ENCODE peak calls at places on chromosome 14, in four cellular contexts. One of them, this sample, is unnamed.

GRCh38 chr14:104598461-104599273 is 5.9 kb downstream of the TMEM179 start:
- DNase-seq in WTC11: no peak
- DNase-seq in NB4: no peak
- DNase-seq in HCT116: no peak
- DNase-seq in this sample: no peak

GRCh38 chr14:71692496-71692895 is 239.7 kb upstream of the RGS6 start:
- DNase-seq in WTC11: no peak
- DNase-seq in NB4: no peak
- DNase-seq in HCT116: no peak
- DNase-seq in this sample: no peak

GRCh38 chr14:100522616-100523021 is 64.6 kb downstream of the BEGAIN start:
- DNase-seq in WTC11: peak
- DNase-seq in NB4: no peak
- DNase-seq in HCT116: no peak
- DNase-seq in this sample: no peak

GRCh38 chr14:101721951-101722661 is 39.4 kb upstream of the PPP2R5C start:
- DNase-seq in WTC11: no peak
- DNase-seq in NB4: peak
- DNase-seq in HCT116: no peak
- DNase-seq in this sample: no peak

GRCh38 chr14:44586910-44587309 is 79.8 kb upstream of the FSCB start:
- DNase-seq in WTC11: no peak
- DNase-seq in NB4: no peak
- DNase-seq in HCT116: no peak
- DNase-seq in this sample: no peak

GRCh38 chr14:20820063-20820904 is 17.6 kb upstream of the RNASE1 start:
- DNase-seq in WTC11: peak
- DNase-seq in NB4: no peak
- DNase-seq in HCT116: no peak
- DNase-seq in this sample: no peak

GRCh38 chr14:104586832-104587620 is 7.5 kb downstream of the C14orf180 start:
- DNase-seq in WTC11: no peak
- DNase-seq in NB4: no peak
- DNase-seq in HCT116: no peak
- DNase-seq in this sample: no peak

GRCh38 chr14:75980856-75981255 is 939 bp downstream of the TGFB3 start:
- DNase-seq in WTC11: no peak
- DNase-seq in NB4: no peak
- DNase-seq in HCT116: no peak
- DNase-seq in this sample: no peak

GRCh38 chr14:64400829-64401459 is 12.8 kb downstream of the MTHFD1 start:
- DNase-seq in WTC11: no peak
- DNase-seq in NB4: no peak
- DNase-seq in HCT116: no peak
- DNase-seq in this sample: no peak

GRCh38 chr14:105180598-105181528 is at the start of gene NUDT14:
- DNase-seq in WTC11: peak
- DNase-seq in NB4: no peak
- DNase-seq in HCT116: peak
- DNase-seq in this sample: peak

GRCh38 chr14:63343878-63344277 is 25.1 kb upstream of the GPHB5 start:
- DNase-seq in WTC11: no peak
- DNase-seq in NB4: no peak
- DNase-seq in HCT116: no peak
- DNase-seq in this sample: no peak

GRCh38 chr14:39957290-39957689 is 525.1 kb upstream of the FBXO33 start:
- DNase-seq in WTC11: no peak
- DNase-seq in NB4: no peak
- DNase-seq in HCT116: no peak
- DNase-seq in this sample: no peak

GRCh38 chr14:39957987-39958386 is 525.8 kb upstream of the FBXO33 start:
- DNase-seq in WTC11: no peak
- DNase-seq in NB4: no peak
- DNase-seq in HCT116: no peak
- DNase-seq in this sample: no peak

DNA sequence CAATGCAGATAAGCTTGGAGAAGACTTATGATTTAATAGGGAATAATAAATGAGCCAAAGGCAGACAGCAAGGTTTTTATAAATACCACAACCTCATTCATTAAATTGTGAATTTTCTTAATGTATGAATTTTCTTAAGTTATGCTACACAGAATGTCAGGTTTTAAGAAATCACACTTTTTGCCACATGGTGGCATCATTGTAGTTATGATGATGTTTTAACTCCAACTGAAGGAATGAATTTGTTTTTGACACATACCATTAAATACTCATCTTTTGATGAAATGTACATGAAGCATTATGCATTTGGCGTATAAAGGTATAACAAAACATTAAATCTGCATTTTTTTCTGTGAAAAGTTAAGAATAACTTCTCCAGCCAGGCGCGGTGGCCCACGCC is 524.1 kb upstream of the FBXO33 start:
- DNase-seq in WTC11: no peak
- DNase-seq in NB4: peak
- DNase-seq in HCT116: peak
- DNase-seq in this sample: no peak
- TF ChIP-seq CTCF in WTC11: no peak
- TF ChIP-seq CTCF in NB4: no peak
- TF ChIP-seq CTCF in HCT116: peak
- TF ChIP-seq CTCF in this sample: peak

GRCh38 chr14:77142289-77142814 is 761 bp upstream of the ZDHHC22 start:
- DNase-seq in WTC11: no peak
- DNase-seq in NB4: no peak
- DNase-seq in HCT116: no peak
- DNase-seq in this sample: no peak

GRCh38 chr14:77139540-77140342 is 1.9 kb downstream of the ZDHHC22 start:
- DNase-seq in WTC11: peak
- DNase-seq in NB4: peak
- DNase-seq in HCT116: peak
- DNase-seq in this sample: peak

GRCh38 chr14:77140343-77140936 is 1.2 kb downstream of the ZDHHC22 start:
- DNase-seq in WTC11: no peak
- DNase-seq in NB4: no peak
- DNase-seq in HCT116: no peak
- DNase-seq in this sample: peak

GRCh38 chr14:77141592-77142288 is at the start of gene ZDHHC22:
- DNase-seq in WTC11: peak
- DNase-seq in NB4: no peak
- DNase-seq in HCT116: no peak
- DNase-seq in this sample: no peak

DNA sequence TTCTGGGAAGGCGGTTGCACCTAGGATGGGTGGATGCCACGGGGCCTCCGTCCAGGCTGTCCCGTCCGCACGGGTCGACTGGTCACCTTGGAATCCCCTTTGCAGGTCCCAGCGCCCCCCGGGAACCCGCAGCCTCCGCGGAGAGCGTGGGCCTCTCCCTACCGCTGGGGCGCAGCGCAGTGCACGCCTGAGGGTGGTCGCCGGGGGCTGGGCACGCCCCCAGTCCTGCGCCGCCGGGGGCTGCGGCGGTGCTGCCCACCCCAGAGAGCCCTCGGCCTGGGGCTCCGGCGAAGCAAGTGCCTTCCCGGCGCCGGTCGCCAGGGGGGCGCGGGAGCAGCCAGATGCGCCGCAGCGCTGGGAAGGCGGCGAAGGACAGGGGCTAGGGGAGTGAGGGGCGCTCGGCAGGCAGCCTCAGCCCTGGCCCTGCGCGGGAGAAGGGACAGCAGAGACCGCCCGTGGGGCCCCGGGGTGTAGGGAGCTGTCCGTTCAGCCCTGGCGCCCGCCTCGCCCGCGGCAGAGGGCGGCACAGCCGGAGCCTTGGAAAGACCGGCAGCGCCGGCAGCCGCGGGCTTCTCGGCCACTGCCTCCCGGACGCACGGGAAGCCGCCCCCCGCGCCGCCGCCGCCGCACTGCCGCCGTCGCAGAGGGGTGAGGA is 527 bp downstream of the ZDHHC22 start:
- DNase-seq in WTC11: peak
- DNase-seq in NB4: no peak
- DNase-seq in HCT116: no peak
- DNase-seq in this sample: peak
- TF ChIP-seq CTCF in WTC11: peak
- TF ChIP-seq CTCF in NB4: no peak
- TF ChIP-seq CTCF in HCT116: peak
- TF ChIP-seq CTCF in this sample: peak

GRCh38 chr14:68936980-68937379 is 42.1 kb downstream of the ACTN1 start:
- DNase-seq in WTC11: no peak
- DNase-seq in NB4: no peak
- DNase-seq in HCT116: no peak
- DNase-seq in this sample: no peak

GRCh38 chr14:68937790-68938514 is 41.1 kb downstream of the ACTN1 start:
- DNase-seq in WTC11: peak
- DNase-seq in NB4: no peak
- DNase-seq in HCT116: no peak
- DNase-seq in this sample: no peak

GRCh38 chr14:68935761-68936209 is 43.3 kb downstream of the ACTN1 start:
- DNase-seq in WTC11: no peak
- DNase-seq in NB4: no peak
- DNase-seq in HCT116: no peak
- DNase-seq in this sample: no peak

GRCh38 chr14:68938515-68939423 is 40.3 kb downstream of the ACTN1 start:
- DNase-seq in WTC11: no peak
- DNase-seq in NB4: no peak
- DNase-seq in HCT116: no peak
- DNase-seq in this sample: no peak

DNA sequence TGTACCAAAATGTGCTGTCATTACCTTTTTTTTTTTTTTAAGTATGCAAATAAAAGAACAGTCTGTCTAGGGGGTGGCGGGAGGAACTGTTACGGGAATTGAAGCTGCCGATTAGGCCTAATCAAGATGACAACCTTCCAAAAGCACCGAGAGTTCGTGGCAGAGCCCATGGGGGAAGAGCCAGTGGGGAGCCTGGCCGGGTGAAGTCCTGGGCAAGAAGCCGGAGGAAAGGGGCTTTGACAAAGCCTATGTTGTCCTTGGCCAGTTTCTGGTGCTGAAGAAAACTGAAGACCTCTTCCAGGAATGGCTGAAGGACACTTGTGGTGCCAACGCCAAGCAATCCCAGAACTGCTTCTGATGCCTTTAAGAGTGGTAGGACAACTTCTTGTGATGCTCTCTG is 42.6 kb downstream of the ACTN1 start:
- DNase-seq in WTC11: no peak
- DNase-seq in NB4: no peak
- DNase-seq in HCT116: no peak
- DNase-seq in this sample: no peak
- TF ChIP-seq CTCF in WTC11: no peak
- TF ChIP-seq CTCF in NB4: no peak
- TF ChIP-seq CTCF in HCT116: no peak
- TF ChIP-seq CTCF in this sample: no peak

DNA sequence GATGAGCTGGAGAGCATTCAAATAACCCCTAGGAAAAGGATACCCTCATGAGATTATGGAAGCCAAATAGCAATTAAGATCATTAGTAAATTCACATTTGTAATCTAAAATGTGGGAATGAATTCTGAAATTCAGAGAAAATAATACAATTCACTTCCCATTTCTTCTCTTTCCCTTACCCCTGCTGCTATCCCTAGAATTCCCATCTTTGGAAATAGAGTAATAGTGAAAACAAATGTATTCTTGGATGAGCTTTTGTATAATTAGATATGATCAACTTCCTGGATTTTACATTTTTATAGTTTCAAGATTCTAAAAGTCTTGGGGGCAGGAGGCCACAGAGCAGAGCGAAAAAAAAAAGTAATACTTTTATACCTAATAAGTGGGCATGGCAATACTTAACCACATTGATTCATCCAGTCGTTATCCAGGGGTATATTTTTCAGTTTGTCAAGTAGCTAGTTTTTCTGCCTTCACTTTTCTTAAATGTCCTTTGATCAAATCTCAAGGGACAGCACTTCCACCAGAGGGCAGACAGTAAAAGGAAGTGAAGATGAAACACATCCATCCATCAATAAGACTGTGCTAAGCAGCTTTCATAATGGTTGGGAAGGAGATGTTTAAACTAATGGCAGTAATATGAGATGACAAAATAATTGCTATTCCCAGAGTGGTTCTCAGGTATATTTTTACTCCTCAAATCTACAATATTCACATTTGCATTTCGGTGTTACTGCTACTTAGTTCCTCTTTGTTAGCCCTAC is 401.3 kb downstream of the DIO2 start:
- DNase-seq in WTC11: no peak
- DNase-seq in NB4: peak
- DNase-seq in HCT116: no peak
- DNase-seq in this sample: no peak
- TF ChIP-seq CTCF in WTC11: no peak
- TF ChIP-seq CTCF in NB4: peak
- TF ChIP-seq CTCF in HCT116: no peak
- TF ChIP-seq CTCF in this sample: peak

GRCh38 chr14:57736391-57736790 is 129.5 kb downstream of the SLC35F4 start:
- DNase-seq in WTC11: no peak
- DNase-seq in NB4: no peak
- DNase-seq in HCT116: no peak
- DNase-seq in this sample: no peak

GRCh38 chr14:57737598-57737997 is 128.3 kb downstream of the SLC35F4 start:
- DNase-seq in WTC11: no peak
- DNase-seq in NB4: no peak
- DNase-seq in HCT116: no peak
- DNase-seq in this sample: no peak

GRCh38 chr14:57729208-57730187 is 136.4 kb downstream of the SLC35F4 start:
- DNase-seq in WTC11: no peak
- DNase-seq in NB4: no peak
- DNase-seq in HCT116: no peak
- DNase-seq in this sample: no peak

DNA sequence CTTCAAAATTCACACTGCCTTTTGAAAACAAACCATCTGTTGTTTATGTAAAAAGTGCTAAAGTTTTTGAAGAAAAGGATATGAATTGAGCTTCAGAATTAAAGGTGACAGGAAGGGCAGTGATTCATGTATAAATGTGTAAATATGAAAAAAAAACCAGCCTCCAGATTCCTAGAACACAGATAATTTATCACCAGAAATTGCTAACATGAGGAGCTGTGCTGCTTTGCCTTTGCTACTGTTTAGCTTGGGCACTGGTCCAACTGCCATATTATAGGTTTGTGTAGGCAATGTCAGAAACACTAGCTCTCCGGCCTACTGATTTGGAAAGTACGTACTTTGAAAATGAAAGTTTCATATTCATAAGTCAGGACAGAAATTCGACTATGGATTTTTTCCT is 133.0 kb downstream of the SLC35F4 start:
- DNase-seq in WTC11: no peak
- DNase-seq in NB4: no peak
- DNase-seq in HCT116: no peak
- DNase-seq in this sample: no peak
- TF ChIP-seq CTCF in WTC11: no peak
- TF ChIP-seq CTCF in NB4: no peak
- TF ChIP-seq CTCF in HCT116: no peak
- TF ChIP-seq CTCF in this sample: no peak

GRCh38 chr14:103136388-103137271 is 13.4 kb downstream of the TNFAIP2 start:
- DNase-seq in WTC11: peak
- DNase-seq in NB4: peak
- DNase-seq in HCT116: peak
- DNase-seq in this sample: no peak
- TF ChIP-seq CTCF in WTC11: no peak
- TF ChIP-seq CTCF in NB4: no peak
- TF ChIP-seq CTCF in HCT116: no peak
- TF ChIP-seq CTCF in this sample: no peak